ENCODE peak calls at places on chromosomes 3 and 15, in five cellular contexts. T is stromal cell of bone marrow; C is pons; E is PC-9; A is activated T-helper 1 cell treated with anti-CD3 and anti-CD28 coated beads, Interleukin-2, amount 50 U/mL, for 16 hours. Q is an unnamed sample.

GRCh38 chr15:101016581-101016980 is 97.4 kb downstream of the LRRK1 start:
- DNase-seq in A (no peak), C (no peak), T (no peak), E (no peak), Q (no peak)

GRCh38 chr15:74836846-74837245 is 6.1 kb downstream of the ULK3 start:
- DNase-seq in E (no peak), T (no peak), C (no peak), A (no peak), Q (no peak)

GRCh38 chr15:80709542-80709941 is 14.4 kb downstream of the ABHD17C start:
- DNase-seq in A (no peak), T (no peak), E (peak; percentile 76), C (no peak), Q (peak; percentile 33)

GRCh38 chr3:43995078-43995928 is 246.4 kb upstream of the TOPAZ1 start:
- DNase-seq in C (no peak), A (no peak), T (no peak), E (peak; percentile 66), Q (no peak)

GRCh38 chr3:49476563-49476962 is 6.5 kb downstream of the DAG1 start:
- DNase-seq in A (no peak), E (no peak), T (no peak), C (no peak), Q (no peak)

GRCh38 chr3:170117134-170117533 is 64.4 kb downstream of the PHC3 start:
- DNase-seq in T (no peak), E (no peak), A (no peak), C (no peak), Q (no peak)

GRCh38 chr3:150737874-150738679 is 24.9 kb downstream of the SIAH2 start:
- DNase-seq in T (peak; percentile 33), C (no peak), E (peak; percentile 71), A (no peak), Q (peak; percentile 58)

GRCh38 chr15:97196066-97197027 is 764.2 kb upstream of the ARRDC4 start:
- DNase-seq in E (no peak), C (no peak), A (no peak), T (no peak), Q (no peak)

GRCh38 chr15:72464251-72464650 is 9.9 kb upstream of the ARIH1 start:
- DNase-seq in T (no peak), A (no peak), C (no peak), E (no peak), Q (no peak)

GRCh38 chr3:188299068-188299467 is 145.1 kb downstream of the LPP start:
- DNase-seq in A (no peak), C (no peak), E (no peak), T (no peak), Q (no peak)

GRCh38 chr3:100335137-100335833 is 728 bp downstream of the NIT2 start:
- DNase-seq in C (peak; percentile 14), A (no peak), E (no peak), T (no peak), Q (no peak)

Q was measured in keratinocyte.